ENCODE peak calls at places on chromosomes 4 and X, in eight cellular contexts. One of them, this sample, is unnamed.

GRCh38 chrX:25015486-25016360 is at the start of gene ARX:
- DNase-seq in lung: no peak
- DNase-seq in ovary: peak
- DNase-seq in fibroblast of lung: peak
- DNase-seq in colonic mucosa: peak
- DNase-seq in mammary epithelial cell: peak
- DNase-seq in AG09309: no peak
- DNase-seq in heart right ventricle: peak
- DNase-seq in this sample: no peak

GRCh38 chrX:41452972-41453371 is 5.8 kb downstream of the NYX start:
- DNase-seq in mammary epithelial cell: no peak
- DNase-seq in heart right ventricle: no peak
- DNase-seq in colonic mucosa: no peak
- DNase-seq in fibroblast of lung: no peak
- DNase-seq in ovary: no peak
- DNase-seq in lung: no peak
- DNase-seq in AG09309: peak
- DNase-seq in this sample: no peak

GRCh38 chr4:98938386-98938785 is 9.5 kb upstream of the EIF4E start:
- DNase-seq in mammary epithelial cell: peak
- DNase-seq in fibroblast of lung: peak
- DNase-seq in lung: no peak
- DNase-seq in AG09309: no peak
- DNase-seq in ovary: no peak
- DNase-seq in heart right ventricle: no peak
- DNase-seq in colonic mucosa: no peak
- DNase-seq in this sample: no peak

GRCh38 chr4:173475751-173476150 is 54.3 kb downstream of the HAND2 start:
- DNase-seq in mammary epithelial cell: no peak
- DNase-seq in ovary: no peak
- DNase-seq in lung: no peak
- DNase-seq in colonic mucosa: no peak
- DNase-seq in heart right ventricle: no peak
- DNase-seq in AG09309: no peak
- DNase-seq in fibroblast of lung: no peak
- DNase-seq in this sample: no peak

GRCh38 chr4:14446311-14446710 is 556.0 kb upstream of the CPEB2 start:
- DNase-seq in mammary epithelial cell: peak
- DNase-seq in lung: no peak
- DNase-seq in colonic mucosa: no peak
- DNase-seq in ovary: no peak
- DNase-seq in AG09309: no peak
- DNase-seq in heart right ventricle: no peak
- DNase-seq in fibroblast of lung: peak
- DNase-seq in this sample: no peak

GRCh38 chr4:74374561-74375327 is 9.8 kb downstream of the EREG start:
- DNase-seq in lung: peak
- DNase-seq in fibroblast of lung: peak
- DNase-seq in colonic mucosa: peak
- DNase-seq in heart right ventricle: no peak
- DNase-seq in mammary epithelial cell: peak
- DNase-seq in AG09309: peak
- DNase-seq in ovary: no peak
- DNase-seq in this sample: peak

GRCh38 chr4:10974371-10974770 is 289.8 kb upstream of the CLNK start:
- DNase-seq in fibroblast of lung: no peak
- DNase-seq in ovary: no peak
- DNase-seq in heart right ventricle: no peak
- DNase-seq in colonic mucosa: no peak
- DNase-seq in AG09309: no peak
- DNase-seq in lung: no peak
- DNase-seq in mammary epithelial cell: no peak
- DNase-seq in this sample: no peak

GRCh38 chr4:151035321-151035720 is 20.2 kb upstream of the LRBA start:
- DNase-seq in mammary epithelial cell: no peak
- DNase-seq in colonic mucosa: peak
- DNase-seq in ovary: no peak
- DNase-seq in fibroblast of lung: no peak
- DNase-seq in AG09309: no peak
- DNase-seq in lung: no peak
- DNase-seq in heart right ventricle: no peak
- DNase-seq in this sample: no peak

GRCh38 chr4:184961693-184962092 is 56.6 kb upstream of the HELT start:
- DNase-seq in colonic mucosa: peak
- DNase-seq in AG09309: no peak
- DNase-seq in lung: no peak
- DNase-seq in fibroblast of lung: no peak
- DNase-seq in mammary epithelial cell: no peak
- DNase-seq in heart right ventricle: no peak
- DNase-seq in ovary: no peak
- DNase-seq in this sample: no peak

GRCh38 chrX:2989565-2989964 is 16.8 kb upstream of the ARSH start:
- DNase-seq in fibroblast of lung: no peak
- DNase-seq in colonic mucosa: no peak
- DNase-seq in ovary: no peak
- DNase-seq in lung: no peak
- DNase-seq in heart right ventricle: no peak
- DNase-seq in AG09309: no peak
- DNase-seq in mammary epithelial cell: no peak
- DNase-seq in this sample: no peak

GRCh38 chr4:38818441-38818976 is 13.9 kb upstream of the TLR1 start:
- DNase-seq in ovary: no peak
- DNase-seq in fibroblast of lung: no peak
- DNase-seq in lung: no peak
- DNase-seq in colonic mucosa: no peak
- DNase-seq in heart right ventricle: no peak
- DNase-seq in mammary epithelial cell: peak
- DNase-seq in AG09309: no peak
- DNase-seq in this sample: no peak

GRCh38 chrX:135275973-135276372 is 24.1 kb downstream of the ETDA start:
- DNase-seq in colonic mucosa: no peak
- DNase-seq in fibroblast of lung: no peak
- DNase-seq in ovary: no peak
- DNase-seq in lung: no peak
- DNase-seq in heart right ventricle: no peak
- DNase-seq in mammary epithelial cell: no peak
- DNase-seq in AG09309: no peak
- DNase-seq in this sample: no peak

GRCh38 chrX:129653985-129654651 is 638 bp downstream of the APLN start:
- DNase-seq in mammary epithelial cell: peak
- DNase-seq in AG09309: no peak
- DNase-seq in lung: no peak
- DNase-seq in colonic mucosa: no peak
- DNase-seq in ovary: no peak
- DNase-seq in heart right ventricle: no peak
- DNase-seq in fibroblast of lung: no peak
- DNase-seq in this sample: no peak

GRCh38 chrX:136650811-136651210 is 2.9 kb downstream of the CD40LG start:
- DNase-seq in fibroblast of lung: no peak
- DNase-seq in AG09309: no peak
- DNase-seq in colonic mucosa: no peak
- DNase-seq in heart right ventricle: no peak
- DNase-seq in ovary: no peak
- DNase-seq in lung: no peak
- DNase-seq in mammary epithelial cell: no peak
- DNase-seq in this sample: no peak

GRCh38 chrX:136658151-136658550 is 10.2 kb downstream of the CD40LG start:
- DNase-seq in AG09309: no peak
- DNase-seq in mammary epithelial cell: no peak
- DNase-seq in heart right ventricle: no peak
- DNase-seq in fibroblast of lung: no peak
- DNase-seq in colonic mucosa: no peak
- DNase-seq in lung: no peak
- DNase-seq in ovary: no peak
- DNase-seq in this sample: no peak

GRCh38 chrX:136647969-136648368 is at the start of gene CD40LG:
- DNase-seq in colonic mucosa: no peak
- DNase-seq in mammary epithelial cell: no peak
- DNase-seq in ovary: no peak
- DNase-seq in heart right ventricle: no peak
- DNase-seq in fibroblast of lung: no peak
- DNase-seq in AG09309: no peak
- DNase-seq in lung: no peak
- DNase-seq in this sample: no peak

GRCh38 chrX:136656596-136656995 is 8.6 kb downstream of the CD40LG start:
- DNase-seq in mammary epithelial cell: no peak
- DNase-seq in colonic mucosa: no peak
- DNase-seq in heart right ventricle: no peak
- DNase-seq in AG09309: no peak
- DNase-seq in fibroblast of lung: no peak
- DNase-seq in lung: no peak
- DNase-seq in ovary: no peak
- DNase-seq in this sample: no peak

DNA sequence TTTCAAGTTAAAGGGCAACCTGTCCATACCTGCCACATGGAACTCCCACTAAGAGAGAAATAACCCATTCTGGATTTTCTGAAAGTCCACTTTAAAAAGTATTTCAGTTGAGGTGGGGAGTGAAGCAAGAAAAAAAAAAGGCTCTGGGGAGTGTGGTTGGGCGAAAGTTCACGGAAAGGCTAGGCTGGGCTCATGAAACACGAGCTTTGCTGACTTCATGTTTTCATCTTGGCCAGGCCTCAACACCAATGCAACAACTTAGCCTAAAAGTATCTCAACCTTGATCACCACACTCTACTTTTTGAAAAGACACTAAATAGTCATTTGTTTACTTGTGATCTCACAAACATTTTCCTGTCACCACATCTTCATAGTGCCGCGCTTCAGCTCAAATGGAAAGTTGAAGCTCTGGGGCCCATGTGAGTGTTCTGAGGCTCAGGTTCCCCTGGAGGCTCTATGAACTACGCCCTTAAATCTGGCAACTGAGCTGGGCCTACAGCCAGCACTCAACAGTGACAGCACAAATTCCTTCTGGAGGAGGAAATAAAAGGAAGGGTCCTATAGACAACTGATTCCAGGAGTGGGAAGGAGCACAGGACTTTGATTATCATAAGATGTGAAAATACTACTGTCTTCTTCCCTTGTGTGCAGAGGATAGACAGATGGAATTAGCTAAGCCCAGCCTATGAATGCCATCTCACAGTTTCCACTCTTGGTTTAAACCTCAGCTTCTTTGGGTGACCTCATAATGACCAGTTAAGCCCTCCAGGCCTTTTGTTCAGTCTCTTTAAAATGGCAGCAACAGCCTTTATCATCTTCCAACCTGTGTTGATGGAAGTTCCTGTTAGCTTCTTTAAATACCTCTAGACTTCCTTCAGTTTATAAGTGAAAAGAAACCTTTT is 5.1 kb downstream of the CD40LG start:
- DNase-seq in AG09309: no peak
- DNase-seq in fibroblast of lung: no peak
- DNase-seq in mammary epithelial cell: peak
- DNase-seq in heart right ventricle: no peak
- DNase-seq in ovary: no peak
- DNase-seq in colonic mucosa: no peak
- DNase-seq in lung: no peak
- DNase-seq in this sample: no peak
- H3K4me3 ChIP-seq in AG09309: no peak
- H3K4me3 ChIP-seq in fibroblast of lung: no peak
- H3K4me3 ChIP-seq in mammary epithelial cell: no peak
- H3K4me3 ChIP-seq in heart right ventricle: no peak
- H3K4me3 ChIP-seq in ovary: no peak
- H3K4me3 ChIP-seq in colonic mucosa: no peak
- H3K4me3 ChIP-seq in lung: no peak
- H3K4me3 ChIP-seq in this sample: no peak

DNA sequence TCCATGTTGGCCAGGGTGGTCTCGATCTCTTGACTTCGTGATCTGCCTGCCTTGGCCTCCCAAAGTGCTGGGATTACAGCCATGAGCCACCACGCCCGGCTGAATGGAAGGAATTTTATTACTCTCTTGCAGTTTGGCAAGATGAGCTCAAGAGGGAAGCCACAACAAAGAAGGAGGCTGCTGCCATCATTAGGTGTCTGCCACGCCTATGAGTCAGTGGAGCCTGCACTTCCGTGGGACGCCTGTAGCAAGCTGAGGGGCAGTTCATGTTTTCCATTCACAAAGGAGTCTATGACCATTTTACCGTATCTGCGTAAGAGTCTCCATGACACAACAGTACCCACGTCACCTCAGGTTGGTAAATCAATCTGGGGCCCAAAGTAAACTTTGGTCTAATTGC is 51.2 kb upstream of the CHRNA9 start:
- DNase-seq in lung: no peak
- DNase-seq in fibroblast of lung: no peak
- DNase-seq in AG09309: no peak
- DNase-seq in heart right ventricle: no peak
- DNase-seq in ovary: no peak
- DNase-seq in colonic mucosa: no peak
- DNase-seq in mammary epithelial cell: peak
- DNase-seq in this sample: no peak
- TF ChIP-seq CTCF in lung: no peak
- TF ChIP-seq CTCF in fibroblast of lung: no peak
- TF ChIP-seq CTCF in AG09309: no peak
- TF ChIP-seq CTCF in heart right ventricle: no peak
- TF ChIP-seq CTCF in ovary: no peak
- TF ChIP-seq CTCF in colonic mucosa: no peak
- TF ChIP-seq CTCF in mammary epithelial cell: no peak
- TF ChIP-seq CTCF in this sample: no peak

GRCh38 chr4:30461218-30461617 is 259.0 kb upstream of the PCDH7 start:
- DNase-seq in lung: no peak
- DNase-seq in ovary: no peak
- DNase-seq in fibroblast of lung: no peak
- DNase-seq in colonic mucosa: no peak
- DNase-seq in heart right ventricle: no peak
- DNase-seq in AG09309: no peak
- DNase-seq in mammary epithelial cell: no peak
- DNase-seq in this sample: no peak
- H3K4me3 ChIP-seq in lung: no peak
- H3K4me3 ChIP-seq in ovary: no peak
- H3K4me3 ChIP-seq in fibroblast of lung: no peak
- H3K4me3 ChIP-seq in colonic mucosa: no peak
- H3K4me3 ChIP-seq in heart right ventricle: no peak
- H3K4me3 ChIP-seq in AG09309: no peak
- H3K4me3 ChIP-seq in mammary epithelial cell: no peak
- H3K4me3 ChIP-seq in this sample: no peak

GRCh38 chr4:25531272-25531671 is 124.4 kb upstream of the SLC34A2 start:
- DNase-seq in heart right ventricle: no peak
- DNase-seq in ovary: no peak
- DNase-seq in colonic mucosa: no peak
- DNase-seq in lung: no peak
- DNase-seq in mammary epithelial cell: no peak
- DNase-seq in fibroblast of lung: no peak
- DNase-seq in AG09309: no peak
- DNase-seq in this sample: no peak
- TF ChIP-seq CTCF in heart right ventricle: no peak
- TF ChIP-seq CTCF in ovary: no peak
- TF ChIP-seq CTCF in colonic mucosa: no peak
- TF ChIP-seq CTCF in lung: no peak
- TF ChIP-seq CTCF in mammary epithelial cell: peak
- TF ChIP-seq CTCF in fibroblast of lung: peak
- TF ChIP-seq CTCF in AG09309: peak
- TF ChIP-seq CTCF in this sample: peak

DNA sequence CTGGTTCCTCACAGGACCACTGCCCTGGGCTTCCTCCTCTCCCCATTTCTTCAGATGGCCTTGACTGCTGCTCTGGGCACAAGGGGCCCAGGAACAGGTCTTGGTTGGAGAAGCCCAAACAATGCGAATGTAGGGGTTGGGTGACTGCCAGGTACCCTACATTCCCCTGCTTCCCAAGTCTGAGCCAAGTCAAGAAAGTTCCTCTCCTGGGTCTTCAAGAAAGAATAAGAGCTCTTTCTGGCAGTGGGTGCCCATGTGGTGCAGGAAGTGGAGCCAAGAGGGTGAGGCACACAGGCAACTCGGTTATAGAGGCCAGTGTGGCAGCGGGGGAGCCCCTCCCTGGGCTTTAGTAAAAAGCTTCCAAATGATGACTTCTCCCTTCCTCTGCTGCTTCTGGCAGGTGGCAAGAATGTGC is 2.7 kb downstream of the SLC34A2 start:
- DNase-seq in ovary: no peak
- DNase-seq in lung: peak
- DNase-seq in colonic mucosa: no peak
- DNase-seq in mammary epithelial cell: no peak
- DNase-seq in fibroblast of lung: no peak
- DNase-seq in AG09309: no peak
- DNase-seq in heart right ventricle: no peak
- DNase-seq in this sample: no peak
- H3K4me3 ChIP-seq in ovary: no peak
- H3K4me3 ChIP-seq in lung: peak
- H3K4me3 ChIP-seq in colonic mucosa: no peak
- H3K4me3 ChIP-seq in mammary epithelial cell: no peak
- H3K4me3 ChIP-seq in fibroblast of lung: no peak
- H3K4me3 ChIP-seq in AG09309: no peak
- H3K4me3 ChIP-seq in heart right ventricle: no peak
- H3K4me3 ChIP-seq in this sample: no peak

This sample was measured in HFF-Myc.